ENCODE peak calls at places on chromosomes 4 and X, in four cellular contexts. V is CD4-positive, CD25-positive, alpha-beta regulatory T cell; R is HCT116; T is neuronal stem cell. C is an unnamed sample. For H3K27me3, the result is how much of the 10 kb centered on the place peaks cover.

GRCh38 chr4:109026588-109026987 is 263.7 kb upstream of the ETNPPL start:
- DNase-seq in V (no peak), R (no peak), T (no peak), C (no peak)

GRCh38 chrX:148043456-148043855 is 62.3 kb downstream of the FMR1NB start:
- DNase-seq in V (no peak), R (no peak), T (no peak), C (peak)

GRCh38 chrX:14673764-14674163 is 144.4 kb downstream of the GLRA2 start:
- DNase-seq in V (no peak), R (peak), T (no peak), C (peak)

GRCh38 chr4:6225469-6225868 is 25.1 kb upstream of the JAKMIP1 start:
- DNase-seq in V (peak), R (no peak), T (peak), C (no peak)

GRCh38 chr4:177596035-177596434 is 153.8 kb upstream of the AGA start:
- DNase-seq in V (peak), R (peak), T (no peak), C (peak)

GRCh38 chrX:122220644-122221373 is 963.3 kb upstream of the GRIA3 start:
- DNase-seq in V (no peak), R (no peak), T (peak), C (peak)

GRCh38 chr4:68367835-68368234 is 17.9 kb upstream of the YTHDC1 start:
- DNase-seq in V (no peak), R (no peak), T (no peak), C (peak)

GRCh38 chrX:92213781-92214180 is 434.6 kb downstream of the PCDH11X start:
- DNase-seq in V (no peak), R (no peak), T (no peak), C (no peak)

GRCh38 chr4:147787204-147787603 is 55.3 kb downstream of the ARHGAP10 start:
- DNase-seq in V (no peak), R (no peak), T (no peak), C (no peak)

GRCh38 chr4:151362404-151363164 is 37.2 kb upstream of the SH3D19 start:
- DNase-seq in V (peak), R (peak), T (peak), C (peak)

GRCh38 chr4:139528377-139529005 is 27.5 kb downstream of the SETD7 start:
- DNase-seq in V (no peak), R (no peak), T (no peak), C (no peak)

GRCh38 chr4:73606465-73606974 is 13.7 kb downstream of the RASSF6 start:
- DNase-seq in V (peak), R (no peak), T (no peak), C (no peak)

GRCh38 chr4:79882806-79883205 is 190.2 kb downstream of the ANTXR2 start:
- DNase-seq in V (no peak), R (no peak), T (no peak), C (no peak)

GRCh38 chr4:80307183-80307735 is 28.3 kb upstream of the CFAP299 start:
- DNase-seq in V (no peak), R (no peak), T (no peak), C (no peak)

GRCh38 chrX:114584983-114585842 is 1.3 kb downstream of the HTR2C start:
- DNase-seq in V (no peak), R (no peak), T (no peak), C (no peak)

GRCh38 chr4:8609824-8610350 is 17.3 kb downstream of the CPZ start:
- DNase-seq in V (no peak), R (no peak), T (no peak), C (no peak)

GRCh38 chr4:8608714-8609391 is 16.3 kb downstream of the CPZ start:
- DNase-seq in V (no peak), R (no peak), T (no peak), C (no peak)

GRCh38 chr4:8612646-8613045 is 20.1 kb downstream of the CPZ start:
- DNase-seq in V (no peak), R (no peak), T (no peak), C (no peak)

GRCh38 chr4:8609406-8609805 is 16.8 kb downstream of the CPZ start:
- DNase-seq in V (no peak), R (no peak), T (no peak), C (no peak)

DNA sequence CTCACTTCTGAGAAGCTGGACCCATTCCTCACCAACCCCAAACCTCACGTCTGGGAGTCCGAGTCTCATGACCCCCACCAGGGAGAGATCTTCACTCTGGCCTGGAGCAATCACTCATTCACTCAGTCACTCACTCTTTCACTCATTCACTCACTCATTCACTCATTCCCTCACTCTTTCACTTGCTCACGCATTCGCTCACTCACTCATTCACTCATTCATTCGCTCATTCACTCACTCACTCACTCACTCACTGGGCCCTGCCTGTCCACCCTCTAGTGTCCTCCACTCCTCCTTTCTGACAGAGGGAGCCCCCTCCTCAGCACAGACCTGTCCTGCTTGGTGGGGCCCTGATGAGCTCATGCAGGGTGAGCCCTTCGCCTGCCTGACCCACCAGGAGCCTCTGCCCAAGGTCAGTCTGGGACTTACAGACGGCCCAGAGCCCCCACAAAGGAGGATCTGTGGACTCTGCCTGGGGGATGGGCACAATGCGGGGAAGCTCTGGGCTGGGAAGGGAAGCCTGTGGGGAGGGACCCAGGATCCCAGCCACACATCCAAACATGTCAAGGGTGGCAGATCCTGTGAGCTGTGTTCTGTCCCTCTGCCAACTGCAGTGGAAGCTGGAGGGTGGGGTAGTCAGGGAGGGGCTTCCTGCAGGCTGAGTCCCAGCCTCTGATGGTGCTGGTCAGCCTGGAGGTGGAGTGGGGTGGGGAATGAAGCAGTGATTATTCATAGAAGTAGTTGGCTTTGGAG is 18.5 kb downstream of the CPZ start:
- DNase-seq in V (no peak), R (no peak), T (no peak), C (no peak)
- H3K27me3 ChIP-seq in V (under half), R (under half), T (under half), C (under half)

GRCh38 chr4:164428561-164428960 is 325.4 kb upstream of the SMIM31 start:
- DNase-seq in V (no peak), R (no peak), T (no peak), C (peak)
- H3K27me3 ChIP-seq in V (under half), R (under half), T (under half), C (under half)

DNA sequence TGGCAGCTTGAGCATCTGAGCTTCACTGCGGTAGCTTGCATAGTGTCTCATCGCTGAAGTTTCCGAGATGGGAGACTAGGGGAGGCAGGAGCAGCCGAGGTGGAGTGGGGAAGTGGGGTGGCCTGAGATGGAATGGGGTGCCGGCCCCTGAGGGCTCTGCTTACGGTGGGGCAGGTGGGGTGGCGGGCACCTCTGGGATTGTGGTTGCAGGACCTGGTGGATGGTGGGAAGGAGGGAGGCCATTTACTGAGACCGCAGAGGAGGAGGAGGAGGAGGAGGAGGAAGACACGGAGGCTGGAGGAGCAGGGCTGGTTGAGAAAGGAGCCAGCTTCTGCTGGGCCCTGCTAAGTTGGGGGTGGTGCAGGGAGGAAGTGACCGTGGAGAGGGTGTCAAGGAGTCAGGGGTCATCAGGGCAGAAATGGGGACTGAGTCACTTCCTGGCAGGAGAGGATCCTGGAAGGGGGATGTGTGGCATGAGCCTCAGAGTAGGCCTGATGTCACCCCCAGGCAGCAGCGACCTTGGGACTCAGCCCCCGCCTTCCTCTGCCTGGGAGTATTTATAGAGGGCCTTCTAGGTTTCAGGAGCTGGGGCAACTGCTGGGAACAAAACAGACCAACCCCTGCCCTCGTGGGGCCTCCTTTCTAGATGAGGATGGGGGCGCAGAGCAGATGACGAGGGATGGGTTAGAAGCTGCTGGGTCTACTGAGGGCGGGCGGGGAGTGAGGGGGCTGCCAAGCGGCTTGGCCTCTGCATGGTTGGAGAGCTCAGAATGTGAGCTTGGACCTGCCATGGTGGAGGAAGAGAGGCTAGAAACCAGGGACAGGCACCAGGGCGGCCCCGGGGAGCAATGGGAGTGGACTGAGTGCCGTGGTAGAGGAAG is 213.4 kb upstream of the PSAPL1 start:
- DNase-seq in V (no peak), R (no peak), T (no peak), C (peak)
- H3K27me3 ChIP-seq in V (under half), R (under half), T (under half), C (under half)

GRCh38 chrX:135463937-135464336 is 42.2 kb downstream of the SMIM10L2A start:
- DNase-seq in V (peak), R (peak), T (no peak), C (no peak)
- H3K27me3 ChIP-seq in V (under half), R (under half), T (under half), C (under half)